ENCODE peak calls at places on chromosomes 6 and 20, in seven cellular contexts. One of them, this sample, is unnamed.

GRCh38 chr20:49447946-49448809 is 34.3 kb downstream of the KCNB1 start:
- DNase-seq in heart right ventricle: peak
- DNase-seq in left ventricle myocardium inferior: peak
- DNase-seq in CD8-positive, alpha-beta T cell: no peak
- DNase-seq in right cardiac atrium: peak
- DNase-seq in tibial artery: peak
- DNase-seq in H9: no peak
- DNase-seq in this sample: no peak

GRCh38 chr6:71468841-71469750 is 180.5 kb downstream of the OGFRL1 start:
- DNase-seq in tibial artery: peak
- DNase-seq in H9: no peak
- DNase-seq in CD8-positive, alpha-beta T cell: no peak
- DNase-seq in heart right ventricle: no peak
- DNase-seq in right cardiac atrium: no peak
- DNase-seq in left ventricle myocardium inferior: no peak
- DNase-seq in this sample: peak

GRCh38 chr20:58225490-58226200 is 2.8 kb downstream of the ANKRD60 start:
- DNase-seq in heart right ventricle: no peak
- DNase-seq in CD8-positive, alpha-beta T cell: no peak
- DNase-seq in H9: no peak
- DNase-seq in right cardiac atrium: no peak
- DNase-seq in tibial artery: no peak
- DNase-seq in left ventricle myocardium inferior: no peak
- DNase-seq in this sample: no peak

GRCh38 chr20:25220021-25220730 is 24.7 kb downstream of the ENTPD6 start:
- DNase-seq in heart right ventricle: no peak
- DNase-seq in tibial artery: peak
- DNase-seq in right cardiac atrium: peak
- DNase-seq in CD8-positive, alpha-beta T cell: no peak
- DNase-seq in left ventricle myocardium inferior: no peak
- DNase-seq in H9: no peak
- DNase-seq in this sample: no peak

GRCh38 chr6:43014434-43014909 is 423 bp downstream of the KLHDC3 start:
- DNase-seq in left ventricle myocardium inferior: no peak
- DNase-seq in tibial artery: no peak
- DNase-seq in H9: no peak
- DNase-seq in CD8-positive, alpha-beta T cell: no peak
- DNase-seq in right cardiac atrium: no peak
- DNase-seq in heart right ventricle: no peak
- DNase-seq in this sample: no peak

GRCh38 chr6:56875961-56876360 is 78.9 kb upstream of the BEND6 start:
- DNase-seq in right cardiac atrium: no peak
- DNase-seq in H9: no peak
- DNase-seq in left ventricle myocardium inferior: no peak
- DNase-seq in CD8-positive, alpha-beta T cell: no peak
- DNase-seq in tibial artery: no peak
- DNase-seq in heart right ventricle: no peak
- DNase-seq in this sample: no peak

GRCh38 chr20:53903652-53903987 is 166.8 kb downstream of the BCAS1 start:
- DNase-seq in tibial artery: peak
- DNase-seq in CD8-positive, alpha-beta T cell: no peak
- DNase-seq in right cardiac atrium: no peak
- DNase-seq in H9: no peak
- DNase-seq in left ventricle myocardium inferior: no peak
- DNase-seq in heart right ventricle: no peak
- DNase-seq in this sample: no peak

GRCh38 chr20:52075400-52075799 is 116.2 kb downstream of the ZFP64 start:
- DNase-seq in right cardiac atrium: no peak
- DNase-seq in H9: no peak
- DNase-seq in heart right ventricle: no peak
- DNase-seq in CD8-positive, alpha-beta T cell: no peak
- DNase-seq in left ventricle myocardium inferior: no peak
- DNase-seq in tibial artery: no peak
- DNase-seq in this sample: no peak

GRCh38 chr6:52994789-52995078 is 350 bp downstream of the GSTA4 start:
- DNase-seq in right cardiac atrium: peak
- DNase-seq in H9: no peak
- DNase-seq in tibial artery: peak
- DNase-seq in heart right ventricle: peak
- DNase-seq in CD8-positive, alpha-beta T cell: peak
- DNase-seq in left ventricle myocardium inferior: peak
- DNase-seq in this sample: peak

DNA sequence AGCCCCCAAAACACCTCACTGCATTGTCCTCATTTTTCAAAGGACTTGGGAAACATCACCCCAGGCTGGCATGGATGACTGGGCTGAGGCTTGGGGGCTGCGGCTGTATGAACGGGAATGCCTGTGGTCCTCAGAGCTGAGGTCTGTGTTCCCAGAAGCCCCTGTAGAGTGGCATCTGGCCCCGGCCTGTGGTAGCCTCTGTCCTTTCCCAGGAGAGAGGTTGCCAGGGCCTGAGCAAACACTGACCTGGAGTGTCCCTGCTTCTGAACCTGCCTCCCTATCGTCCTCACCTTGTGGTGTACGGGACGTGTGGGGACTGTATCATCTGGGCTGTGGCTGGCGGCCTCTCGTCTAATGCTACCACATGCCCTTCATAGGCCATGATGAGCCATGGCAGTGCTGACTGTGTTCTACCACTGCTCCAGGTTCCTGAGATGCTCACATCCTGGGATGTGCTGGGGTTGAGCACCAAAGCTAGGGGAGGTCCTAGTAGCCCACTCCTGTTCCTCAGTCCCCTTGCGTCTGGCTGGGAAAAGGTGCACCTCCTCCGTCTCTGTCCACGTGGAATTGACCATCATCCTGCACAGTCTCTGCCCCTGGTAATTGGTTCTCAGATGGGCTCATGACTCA is 27.5 kb downstream of the PHACTR3 start:
- DNase-seq in tibial artery: no peak
- DNase-seq in left ventricle myocardium inferior: no peak
- DNase-seq in H9: no peak
- DNase-seq in right cardiac atrium: no peak
- DNase-seq in heart right ventricle: no peak
- DNase-seq in CD8-positive, alpha-beta T cell: no peak
- DNase-seq in this sample: no peak
- H3K27ac ChIP-seq in tibial artery: no peak
- H3K27ac ChIP-seq in left ventricle myocardium inferior: no peak
- H3K27ac ChIP-seq in H9: no peak
- H3K27ac ChIP-seq in right cardiac atrium: no peak
- H3K27ac ChIP-seq in heart right ventricle: no peak
- H3K27ac ChIP-seq in CD8-positive, alpha-beta T cell: no peak
- H3K27ac ChIP-seq in this sample: no peak

GRCh38 chr6:37005061-37005810 is at the start of gene FGD2:
- DNase-seq in tibial artery: no peak
- DNase-seq in left ventricle myocardium inferior: no peak
- DNase-seq in right cardiac atrium: no peak
- DNase-seq in H9: no peak
- DNase-seq in CD8-positive, alpha-beta T cell: no peak
- DNase-seq in heart right ventricle: no peak
- DNase-seq in this sample: no peak
- H3K27ac ChIP-seq in tibial artery: no peak
- H3K27ac ChIP-seq in left ventricle myocardium inferior: peak
- H3K27ac ChIP-seq in right cardiac atrium: no peak
- H3K27ac ChIP-seq in H9: no peak
- H3K27ac ChIP-seq in CD8-positive, alpha-beta T cell: no peak
- H3K27ac ChIP-seq in heart right ventricle: peak
- H3K27ac ChIP-seq in this sample: peak

GRCh38 chr6:144148891-144149290 is 1.4 kb upstream of the STX11 start:
- DNase-seq in heart right ventricle: no peak
- DNase-seq in H9: no peak
- DNase-seq in left ventricle myocardium inferior: no peak
- DNase-seq in right cardiac atrium: no peak
- DNase-seq in CD8-positive, alpha-beta T cell: no peak
- DNase-seq in tibial artery: no peak
- DNase-seq in this sample: no peak

GRCh38 chr6:144149558-144149893 is 791 bp upstream of the STX11 start:
- DNase-seq in heart right ventricle: no peak
- DNase-seq in right cardiac atrium: no peak
- DNase-seq in tibial artery: no peak
- DNase-seq in left ventricle myocardium inferior: no peak
- DNase-seq in H9: no peak
- DNase-seq in CD8-positive, alpha-beta T cell: no peak
- DNase-seq in this sample: no peak

GRCh38 chr6:144150673-144151009 is 324 bp downstream of the STX11 start:
- DNase-seq in left ventricle myocardium inferior: no peak
- DNase-seq in right cardiac atrium: peak
- DNase-seq in heart right ventricle: peak
- DNase-seq in H9: peak
- DNase-seq in tibial artery: no peak
- DNase-seq in CD8-positive, alpha-beta T cell: peak
- DNase-seq in this sample: no peak

GRCh38 chr6:144151010-144151727 is 852 bp downstream of the STX11 start:
- DNase-seq in CD8-positive, alpha-beta T cell: peak
- DNase-seq in H9: no peak
- DNase-seq in right cardiac atrium: no peak
- DNase-seq in left ventricle myocardium inferior: no peak
- DNase-seq in heart right ventricle: no peak
- DNase-seq in tibial artery: no peak
- DNase-seq in this sample: peak

DNA sequence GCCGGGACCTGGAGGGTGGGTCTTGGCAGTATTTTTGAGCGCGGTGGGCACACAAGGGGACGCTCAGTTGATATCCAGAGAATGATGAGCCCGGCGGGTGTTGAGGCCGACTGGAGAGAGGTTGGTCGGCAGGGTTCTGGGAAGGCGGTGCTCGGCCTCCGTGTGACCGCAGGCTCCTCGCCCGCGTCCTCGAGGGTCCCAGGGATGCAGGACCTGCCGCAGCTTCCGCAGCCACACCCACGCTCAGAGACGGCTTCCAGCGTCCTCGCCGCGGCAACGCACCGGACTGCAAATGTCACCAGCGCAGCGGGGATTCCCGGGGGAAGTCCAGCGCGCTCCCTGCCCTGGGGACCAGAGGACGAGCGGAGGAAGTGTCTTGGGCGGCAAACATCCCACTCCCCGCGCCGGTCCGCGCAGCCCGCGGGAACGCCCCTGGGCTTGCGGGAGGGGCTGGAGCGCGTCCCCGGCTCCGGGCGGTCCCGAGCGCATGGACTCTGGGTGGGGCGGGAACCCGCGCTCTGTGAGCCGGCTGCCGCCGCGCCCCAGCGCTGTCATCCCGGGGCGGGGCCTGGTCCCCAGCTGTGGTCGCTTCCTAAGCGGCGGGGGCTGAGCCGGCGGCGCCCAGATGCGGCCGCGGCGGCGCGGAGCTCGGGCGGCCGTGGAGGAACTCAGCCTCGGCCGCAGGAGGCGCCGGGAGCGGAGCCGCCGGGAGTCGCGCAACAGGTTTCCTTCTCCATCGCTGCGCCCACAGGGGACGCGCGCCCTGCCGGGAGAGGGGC is at the start of gene STX11:
- DNase-seq in heart right ventricle: peak
- DNase-seq in H9: peak
- DNase-seq in left ventricle myocardium inferior: peak
- DNase-seq in CD8-positive, alpha-beta T cell: peak
- DNase-seq in right cardiac atrium: peak
- DNase-seq in tibial artery: peak
- DNase-seq in this sample: peak
- H3K27ac ChIP-seq in heart right ventricle: peak
- H3K27ac ChIP-seq in H9: no peak
- H3K27ac ChIP-seq in left ventricle myocardium inferior: peak
- H3K27ac ChIP-seq in CD8-positive, alpha-beta T cell: peak
- H3K27ac ChIP-seq in right cardiac atrium: peak
- H3K27ac ChIP-seq in tibial artery: peak
- H3K27ac ChIP-seq in this sample: peak

GRCh38 chr20:61300293-61300692 is 48.2 kb downstream of the CDH4 start:
- DNase-seq in left ventricle myocardium inferior: no peak
- DNase-seq in right cardiac atrium: no peak
- DNase-seq in heart right ventricle: no peak
- DNase-seq in CD8-positive, alpha-beta T cell: no peak
- DNase-seq in tibial artery: no peak
- DNase-seq in H9: no peak
- DNase-seq in this sample: no peak

GRCh38 chr20:61300741-61301140 is 48.7 kb downstream of the CDH4 start:
- DNase-seq in H9: no peak
- DNase-seq in tibial artery: no peak
- DNase-seq in left ventricle myocardium inferior: no peak
- DNase-seq in right cardiac atrium: no peak
- DNase-seq in CD8-positive, alpha-beta T cell: no peak
- DNase-seq in heart right ventricle: no peak
- DNase-seq in this sample: no peak

GRCh38 chr20:61303217-61303616 is 51.2 kb downstream of the CDH4 start:
- DNase-seq in tibial artery: no peak
- DNase-seq in H9: no peak
- DNase-seq in right cardiac atrium: no peak
- DNase-seq in CD8-positive, alpha-beta T cell: no peak
- DNase-seq in left ventricle myocardium inferior: no peak
- DNase-seq in heart right ventricle: no peak
- DNase-seq in this sample: no peak

GRCh38 chr20:61303675-61304074 is 51.6 kb downstream of the CDH4 start:
- DNase-seq in right cardiac atrium: no peak
- DNase-seq in H9: no peak
- DNase-seq in heart right ventricle: no peak
- DNase-seq in left ventricle myocardium inferior: no peak
- DNase-seq in CD8-positive, alpha-beta T cell: no peak
- DNase-seq in tibial artery: no peak
- DNase-seq in this sample: no peak

GRCh38 chr20:61301995-61302525 is 50.0 kb downstream of the CDH4 start:
- DNase-seq in right cardiac atrium: no peak
- DNase-seq in left ventricle myocardium inferior: no peak
- DNase-seq in tibial artery: no peak
- DNase-seq in H9: no peak
- DNase-seq in heart right ventricle: no peak
- DNase-seq in CD8-positive, alpha-beta T cell: no peak
- DNase-seq in this sample: no peak
- H3K27ac ChIP-seq in right cardiac atrium: no peak
- H3K27ac ChIP-seq in left ventricle myocardium inferior: no peak
- H3K27ac ChIP-seq in tibial artery: no peak
- H3K27ac ChIP-seq in H9: no peak
- H3K27ac ChIP-seq in heart right ventricle: no peak
- H3K27ac ChIP-seq in CD8-positive, alpha-beta T cell: no peak
- H3K27ac ChIP-seq in this sample: no peak

DNA sequence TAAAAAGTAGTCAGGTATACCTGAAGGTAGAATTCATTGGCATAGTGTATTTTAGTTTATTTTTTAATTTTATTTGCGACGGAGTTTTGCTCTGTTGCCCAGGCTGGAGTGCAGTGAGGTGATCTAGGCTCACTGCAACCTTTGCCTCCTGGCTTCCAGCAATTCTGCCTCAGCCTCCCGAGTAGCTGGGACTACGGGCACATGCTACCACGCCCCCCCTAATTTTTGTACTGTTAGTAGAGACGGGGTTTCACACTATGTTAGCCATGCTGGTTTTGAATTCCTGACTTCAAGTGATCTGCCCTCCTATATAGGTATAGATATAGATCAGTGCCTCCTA is 102.8 kb upstream of the PRSS16 start:
- DNase-seq in H9: no peak
- DNase-seq in CD8-positive, alpha-beta T cell: no peak
- DNase-seq in heart right ventricle: no peak
- DNase-seq in right cardiac atrium: no peak
- DNase-seq in left ventricle myocardium inferior: no peak
- DNase-seq in tibial artery: no peak
- DNase-seq in this sample: no peak
- H3K27ac ChIP-seq in H9: no peak
- H3K27ac ChIP-seq in CD8-positive, alpha-beta T cell: peak
- H3K27ac ChIP-seq in heart right ventricle: no peak
- H3K27ac ChIP-seq in right cardiac atrium: no peak
- H3K27ac ChIP-seq in left ventricle myocardium inferior: no peak
- H3K27ac ChIP-seq in tibial artery: peak
- H3K27ac ChIP-seq in this sample: no peak